ENCODE peak calls at places on chromosomes 16 and 17, in ten cellular contexts. U, W, Z, L, H, A, P, K, I and F are unnamed samples.

GRCh38 chr17:32269377-32269776 is 3.7 kb downstream of the RHBDL3 start:
- DNase-seq in U (no peak), W (no peak), Z (peak), L (no peak), H (no peak), A (no peak), P (no peak), K (no peak), I (no peak), F (no peak)

GRCh38 chr16:71675380-71675779 is 49.1 kb downstream of the PHLPP2 start:
- DNase-seq in U (no peak), W (no peak), Z (no peak), L (no peak), H (no peak), A (no peak), P (peak), K (no peak), I (no peak), F (no peak)

GRCh38 chr17:7486181-7486580 is 2.0 kb downstream of the POLR2A start:
- DNase-seq in U (no peak), W (no peak), Z (no peak), L (no peak), H (no peak), A (no peak), P (peak), K (peak), I (no peak), F (no peak)

GRCh38 chr16:1464196-1464893 is 10.5 kb downstream of the CLCN7 start:
- DNase-seq in U (no peak), W (no peak), Z (no peak), L (no peak), H (peak), A (no peak), P (no peak), K (no peak), I (peak), F (no peak)

GRCh38 chr17:17677299-17678040 is 3.8 kb upstream of the RAI1 start:
- DNase-seq in U (no peak), W (no peak), Z (no peak), L (no peak), H (no peak), A (no peak), P (no peak), K (no peak), I (no peak), F (no peak)

GRCh38 chr17:43169561-43170139 is 1.4 kb upstream of the NBR1 start:
- DNase-seq in U (peak), W (peak), Z (no peak), L (peak), H (no peak), A (no peak), P (peak), K (no peak), I (no peak), F (peak)

GRCh38 chr16:84907575-84907974 is 87.8 kb downstream of the CRISPLD2 start:
- DNase-seq in U (peak), W (no peak), Z (peak), L (no peak), H (no peak), A (no peak), P (peak), K (peak), I (no peak), F (no peak)

GRCh38 chr16:52561910-52562741 is 15.2 kb upstream of the TOX3 start:
- DNase-seq in U (peak), W (no peak), Z (no peak), L (no peak), H (no peak), A (peak), P (no peak), K (no peak), I (no peak), F (no peak)

GRCh38 chr17:81726004-81726403 is 13.9 kb downstream of the SLC25A10 start:
- DNase-seq in U (no peak), W (no peak), Z (no peak), L (no peak), H (no peak), A (no peak), P (no peak), K (no peak), I (peak), F (no peak)

GRCh38 chr16:81237282-81237681 is 1.2 kb upstream of the BCO1 start:
- DNase-seq in U (peak), W (no peak), Z (peak), L (no peak), H (no peak), A (no peak), P (no peak), K (peak), I (no peak), F (no peak)

GRCh38 chr16:72561-73537 is at the start of gene RHBDF1:
- DNase-seq in U (peak), W (peak), Z (peak), L (peak), H (no peak), A (no peak), P (peak), K (no peak), I (peak), F (peak)

GRCh38 chr16:24116371-24116770 is 139.8 kb upstream of the CACNG3 start:
- DNase-seq in U (no peak), W (no peak), Z (no peak), L (no peak), H (no peak), A (no peak), P (no peak), K (no peak), I (no peak), F (no peak)
- TF ChIP-seq CTCF in U (no peak), W (no peak), Z (no peak), L (no peak), H (no peak), A (no peak), P (no peak), K (no peak), I (no peak), F (no peak)

DNA sequence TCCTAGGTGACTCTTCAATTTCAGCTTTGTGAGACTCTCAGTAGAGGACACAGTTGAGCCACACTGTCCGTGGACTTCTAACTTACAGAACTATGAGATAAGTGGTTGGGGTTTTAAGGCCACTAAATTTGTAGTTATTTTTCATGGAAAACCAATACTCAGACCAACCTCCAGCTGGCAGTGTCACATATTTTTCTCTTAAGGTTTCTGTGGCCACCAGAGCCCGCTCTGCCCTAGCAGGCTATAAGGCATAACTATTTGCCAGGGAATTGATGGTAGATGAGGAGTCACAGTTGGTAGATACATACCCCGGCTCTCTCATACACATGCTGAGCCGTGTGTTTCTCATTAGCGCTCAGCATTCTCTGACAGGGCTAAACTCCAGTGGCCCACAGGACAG is 336.8 kb upstream of the MON1B start:
- DNase-seq in U (no peak), W (no peak), Z (no peak), L (no peak), H (no peak), A (no peak), P (no peak), K (no peak), I (no peak), F (no peak)
- TF ChIP-seq CTCF in U (no peak), W (no peak), Z (no peak), L (peak), H (no peak), A (no peak), P (peak), K (no peak), I (no peak), F (no peak)

GRCh38 chr16:21683184-21683583 is 19.4 kb downstream of the OTOA start:
- DNase-seq in U (no peak), W (no peak), Z (no peak), L (no peak), H (no peak), A (no peak), P (no peak), K (no peak), I (no peak), F (no peak)

GRCh38 chr16:21685034-21685455 is 21.3 kb downstream of the OTOA start:
- DNase-seq in U (no peak), W (peak), Z (no peak), L (no peak), H (no peak), A (no peak), P (no peak), K (no peak), I (no peak), F (no peak)

GRCh38 chr16:21689107-21689506 is 25.3 kb downstream of the OTOA start:
- DNase-seq in U (no peak), W (no peak), Z (no peak), L (no peak), H (no peak), A (no peak), P (no peak), K (no peak), I (no peak), F (no peak)

GRCh38 chr16:21684199-21684598 is 20.4 kb downstream of the OTOA start:
- DNase-seq in U (peak), W (peak), Z (no peak), L (no peak), H (no peak), A (no peak), P (no peak), K (no peak), I (no peak), F (peak)
- TF ChIP-seq CTCF in U (peak), W (peak), Z (peak), L (peak), H (peak), A (no peak), P (peak), K (peak), I (peak), F (peak)

GRCh38 chr16:11586375-11586855 is 304 bp downstream of the LITAF start:
- DNase-seq in U (no peak), W (no peak), Z (no peak), L (no peak), H (no peak), A (no peak), P (no peak), K (no peak), I (no peak), F (peak)

GRCh38 chr16:11585460-11586374 is 1.0 kb downstream of the LITAF start:
- DNase-seq in U (peak), W (no peak), Z (peak), L (peak), H (no peak), A (no peak), P (peak), K (no peak), I (peak), F (no peak)

GRCh38 chr16:11587643-11588247 is 1.0 kb upstream of the LITAF start:
- DNase-seq in U (no peak), W (no peak), Z (no peak), L (no peak), H (no peak), A (no peak), P (no peak), K (no peak), I (peak), F (no peak)

GRCh38 chr16:11588321-11589244 is 1.9 kb upstream of the LITAF start:
- DNase-seq in U (no peak), W (no peak), Z (no peak), L (no peak), H (no peak), A (no peak), P (no peak), K (no peak), I (no peak), F (no peak)

DNA sequence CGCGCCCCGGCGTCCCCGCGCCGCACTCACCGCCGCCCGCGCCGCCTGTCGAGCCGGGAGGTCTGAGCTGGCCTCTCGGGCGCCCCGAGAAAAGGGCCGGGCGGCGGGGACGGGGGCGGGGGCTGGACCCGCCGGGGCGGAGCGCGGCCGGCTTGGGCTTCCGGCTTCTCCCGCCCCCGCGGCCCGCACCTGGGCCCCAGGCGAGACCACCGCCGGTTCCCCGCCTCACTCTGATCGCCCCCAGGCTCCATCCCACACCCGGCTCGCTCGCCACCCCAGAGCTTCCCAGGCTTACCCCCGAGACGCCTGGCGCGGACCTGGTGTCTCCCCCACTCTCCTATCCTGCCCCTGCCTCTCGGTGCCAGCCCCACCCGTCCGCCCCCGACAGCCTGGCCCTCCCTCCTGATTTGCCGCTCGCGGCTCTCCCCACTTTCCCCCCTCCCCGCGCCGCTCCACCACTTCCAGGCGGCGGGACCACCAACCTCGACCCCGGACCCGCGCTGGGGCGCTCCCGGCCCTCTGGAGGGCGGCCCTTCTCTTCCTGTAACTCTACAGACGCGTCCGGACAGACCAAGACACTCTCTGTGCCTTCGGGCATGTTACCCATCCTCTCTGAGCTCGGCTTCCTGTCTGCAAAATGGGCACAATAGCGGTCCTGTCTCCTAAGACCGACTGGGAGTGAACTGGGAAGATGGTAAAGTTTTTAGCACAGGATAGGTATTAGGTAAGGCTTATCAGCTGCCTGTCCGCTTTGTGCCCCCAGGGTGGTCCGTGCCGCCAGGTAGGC is at the start of gene LITAF:
- DNase-seq in U (peak), W (peak), Z (peak), L (peak), H (no peak), A (peak), P (peak), K (no peak), I (peak), F (peak)
- TF ChIP-seq CTCF in U (no peak), W (no peak), Z (no peak), L (no peak), H (no peak), A (no peak), P (peak), K (no peak), I (no peak), F (no peak)

GRCh38 chr16:54846761-54847160 is 83.9 kb upstream of the IRX5 start:
- DNase-seq in U (no peak), W (no peak), Z (no peak), L (peak), H (no peak), A (no peak), P (no peak), K (no peak), I (no peak), F (no peak)

GRCh38 chr16:54847609-54848008 is 83.1 kb upstream of the IRX5 start:
- DNase-seq in U (no peak), W (no peak), Z (no peak), L (no peak), H (no peak), A (no peak), P (no peak), K (no peak), I (no peak), F (no peak)

GRCh38 chr16:54843424-54843750 is 87.3 kb upstream of the IRX5 start:
- DNase-seq in U (no peak), W (no peak), Z (no peak), L (no peak), H (no peak), A (no peak), P (no peak), K (no peak), I (no peak), F (no peak)

GRCh38 chr16:54842743-54843423 is 87.8 kb upstream of the IRX5 start:
- DNase-seq in U (no peak), W (no peak), Z (no peak), L (no peak), H (no peak), A (no peak), P (no peak), K (no peak), I (no peak), F (no peak)

DNA sequence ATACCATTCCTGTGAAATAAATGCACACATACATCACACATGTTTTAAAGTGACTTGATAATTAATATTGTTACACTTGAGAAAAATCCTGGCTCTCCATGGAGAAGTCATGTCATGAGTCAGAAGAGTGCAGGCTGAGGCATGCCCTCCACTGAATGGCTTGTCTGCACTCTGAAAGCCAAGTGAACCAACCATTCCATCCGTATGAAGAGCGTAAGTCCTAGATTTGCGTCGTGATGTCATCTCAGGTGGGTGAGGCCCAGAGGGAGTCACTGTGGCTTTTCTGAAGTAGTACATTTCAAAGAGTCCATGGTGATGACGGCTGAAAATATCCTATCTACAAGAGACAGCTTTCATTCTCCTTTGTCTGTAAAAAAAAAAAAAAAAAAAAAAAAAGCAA is 83.5 kb upstream of the IRX5 start:
- DNase-seq in U (no peak), W (no peak), Z (no peak), L (peak), H (no peak), A (no peak), P (no peak), K (no peak), I (no peak), F (no peak)
- TF ChIP-seq CTCF in U (no peak), W (no peak), Z (no peak), L (no peak), H (no peak), A (no peak), P (no peak), K (no peak), I (no peak), F (no peak)